ENCODE peak calls at places on chromosomes 13 and 19, in six cellular contexts. I is uterus, G is BJ, L is glomerular endothelial cell, Q is HAP-1, Y is WTC11. W is an unnamed sample.

GRCh38 chr13:79434578-79434977 is 28.5 kb upstream of the RBM26 start:
- DNase-seq in I (no peak), G (no peak), L (no peak), Q (no peak), Y (no peak), W (peak)

GRCh38 chr13:20209937-20210336 is 17.2 kb upstream of the GJB2 start:
- DNase-seq in I (no peak), G (no peak), L (no peak), Q (no peak), Y (no peak), W (no peak)

GRCh38 chr19:4987286-4987685 is 18.4 kb downstream of the KDM4B start:
- DNase-seq in I (no peak), G (no peak), L (no peak), Q (no peak), Y (no peak), W (no peak)

GRCh38 chr13:25281193-25281936 is 5.9 kb downstream of the MTMR6 start:
- DNase-seq in I (no peak), G (no peak), L (no peak), Q (no peak), Y (no peak), W (no peak)

GRCh38 chr13:94305463-94305862 is 174.0 kb downstream of the DCT start:
- DNase-seq in I (no peak), G (peak), L (no peak), Q (no peak), Y (no peak), W (peak)

GRCh38 chr13:32135655-32136054 is 104.1 kb downstream of the FRY start:
- DNase-seq in I (no peak), G (peak), L (no peak), Q (no peak), Y (no peak), W (peak)

GRCh38 chr13:95704510-95704909 is 27.6 kb downstream of the DNAJC3 start:
- DNase-seq in I (no peak), G (no peak), L (no peak), Q (no peak), Y (no peak), W (no peak)

GRCh38 chr19:6060600-6061391 is 49.5 kb downstream of the RFX2 start:
- DNase-seq in I (no peak), G (no peak), L (no peak), Q (no peak), Y (no peak), W (peak)

GRCh38 chr19:7515091-7515470 is 822 bp upstream of the ZNF358 start:
- DNase-seq in I (no peak), G (no peak), L (no peak), Q (no peak), Y (no peak), W (no peak)

GRCh38 chr19:16942583-16942982 is 53.8 kb downstream of the F2RL3 start:
- DNase-seq in I (no peak), G (no peak), L (no peak), Q (no peak), Y (no peak), W (no peak)

GRCh38 chr13:94061316-94061715 is 418.2 kb downstream of the DCT start:
- DNase-seq in I (no peak), G (peak), L (no peak), Q (peak), Y (no peak), W (peak)

GRCh38 chr19:52871466-52871865 is 14.0 kb upstream of the ZNF468 start:
- DNase-seq in I (no peak), G (no peak), L (no peak), Q (no peak), Y (no peak), W (no peak)

GRCh38 chr19:14113762-14114414 is 3.7 kb downstream of the PRKACA start:
- DNase-seq in I (no peak), G (no peak), L (no peak), Q (peak), Y (peak), W (no peak)

GRCh38 chr13:24505756-24506155 is 6.8 kb downstream of the PARP4 start:
- DNase-seq in I (no peak), G (no peak), L (no peak), Q (no peak), Y (no peak), W (no peak)

GRCh38 chr13:112443191-112444000 is 67.2 kb downstream of the SPACA7 start:
- DNase-seq in I (no peak), G (no peak), L (no peak), Q (peak), Y (peak), W (no peak)

GRCh38 chr19:55672418-55672817 is 2.6 kb upstream of the EPN1 start:
- DNase-seq in I (no peak), G (no peak), L (no peak), Q (no peak), Y (no peak), W (no peak)